ENCODE peak calls at places on chromosome 21, in five cellular contexts. K is Peyer's patch, O is IMR-90, P is neural progenitor cell, J is breast epithelium. T is an unnamed sample. For H3K36me3 and H3K4me1, the result is how much of the 10 kb centered on the place peaks cover.

GRCh38 chr21:18913914-18914313 is 510.3 kb upstream of the TMPRSS15 start:
- DNase-seq in K (no peak), O (no peak), P (no peak), J (no peak), T (no peak)

GRCh38 chr21:46229133-46229922 is 754 bp upstream of the LSS start:
- DNase-seq in K (peak), O (no peak), P (no peak), J (no peak), T (no peak)

GRCh38 chr21:38380391-38381137 is 117.7 kb downstream of the ERG start:
- DNase-seq in K (no peak), O (peak), P (no peak), J (no peak), T (no peak)

GRCh38 chr21:37863842-37864241 is 52.4 kb downstream of the KCNJ6 start:
- DNase-seq in K (no peak), O (peak), P (no peak), J (no peak), T (no peak)

GRCh38 chr21:35720065-35720810 is 340.1 kb downstream of the SETD4 start:
- DNase-seq in K (no peak), O (no peak), P (no peak), J (no peak), T (no peak)

GRCh38 chr21:46060596-46061061 is 37.3 kb upstream of the COL6A2 start:
- DNase-seq in K (no peak), O (peak), P (no peak), J (peak), T (no peak)

GRCh38 chr21:17688912-17689874 is 76.5 kb upstream of the BTG3 start:
- DNase-seq in K (no peak), O (peak), P (no peak), J (peak), T (no peak)

GRCh38 chr21:38869946-38870345 is 64.2 kb downstream of the ETS2 start:
- DNase-seq in K (no peak), O (peak), P (no peak), J (no peak), T (no peak)

GRCh38 chr21:29777155-29777554 is 162.6 kb downstream of the GRIK1 start:
- DNase-seq in K (no peak), O (no peak), P (no peak), J (no peak), T (no peak)

GRCh38 chr21:46185717-46186116 is 1.5 kb upstream of the SPATC1L start:
- DNase-seq in K (peak), O (no peak), P (no peak), J (peak), T (no peak)

GRCh38 chr21:39153373-39153772 is 29.9 kb downstream of the PSMG1 start:
- DNase-seq in K (no peak), O (no peak), P (peak), J (no peak), T (no peak)

DNA sequence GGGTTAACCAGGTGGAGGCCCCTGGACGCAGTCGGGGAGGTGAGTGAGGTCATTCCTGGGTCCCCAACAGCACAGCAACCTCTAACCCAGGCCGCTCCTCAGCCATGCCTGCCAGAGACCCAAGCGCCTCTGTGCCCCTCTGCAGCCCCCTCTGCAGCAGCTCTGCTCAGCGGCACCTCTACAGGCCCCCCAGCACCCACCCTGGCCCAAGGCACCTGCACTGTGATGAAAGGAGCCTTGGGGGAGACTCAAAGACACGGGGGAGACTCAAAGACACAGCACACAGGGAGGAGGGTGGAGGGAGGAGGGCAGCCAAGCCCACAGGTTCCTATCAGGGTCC is 19.5 kb downstream of the WDR4 start:
- DNase-seq in K (no peak), O (no peak), P (no peak), J (no peak), T (no peak)
- H3K36me3 ChIP-seq in K (half or more), O (half or more), P (under half), J (under half), T (half or more)

GRCh38 chr21:40847956-40848355 is 998 bp upstream of the DSCAM start:
- DNase-seq in K (no peak), O (no peak), P (peak), J (no peak), T (no peak)

GRCh38 chr21:40844935-40845334 is 2.0 kb downstream of the DSCAM start:
- DNase-seq in K (no peak), O (no peak), P (no peak), J (no peak), T (no peak)

GRCh38 chr21:40846057-40846456 is 901 bp downstream of the DSCAM start:
- DNase-seq in K (no peak), O (no peak), P (no peak), J (no peak), T (no peak)

GRCh38 chr21:40846566-40847411 is at the start of gene DSCAM:
- DNase-seq in K (no peak), O (no peak), P (peak), J (no peak), T (no peak)

DNA sequence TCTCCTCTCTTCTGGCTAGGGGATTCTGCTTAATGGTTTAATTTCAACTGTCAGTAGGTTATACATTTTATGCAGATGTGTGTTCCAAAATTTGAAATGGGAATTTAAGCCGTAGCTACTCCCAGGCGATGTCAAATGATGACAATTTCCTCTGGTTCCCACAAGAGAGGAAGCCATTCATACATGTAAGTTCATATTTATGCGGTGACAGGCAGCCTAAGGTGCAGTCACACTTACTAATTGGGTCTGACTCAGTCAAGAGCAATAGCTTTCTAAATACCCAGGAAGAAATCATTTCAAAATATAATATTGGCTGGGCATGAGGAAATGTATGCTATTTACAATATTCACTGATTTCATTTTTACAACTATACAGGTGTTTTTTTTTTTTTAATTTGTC is 1.3 kb downstream of the DSCAM start:
- DNase-seq in K (no peak), O (peak), P (no peak), J (no peak), T (no peak)
- H3K4me1 ChIP-seq in K (under half), O (under half), P (under half), J (under half), T (under half)

GRCh38 chr21:32747396-32747795 is 19.6 kb upstream of the SYNJ1 start:
- DNase-seq in K (no peak), O (no peak), P (no peak), J (no peak), T (no peak)

GRCh38 chr21:32749662-32750061 is 21.8 kb upstream of the SYNJ1 start:
- DNase-seq in K (no peak), O (no peak), P (no peak), J (no peak), T (no peak)

GRCh38 chr21:32748529-32748928 is 20.7 kb upstream of the SYNJ1 start:
- DNase-seq in K (no peak), O (no peak), P (no peak), J (no peak), T (no peak)

GRCh38 chr21:32753818-32754610 is 17.5 kb downstream of the PAXBP1 start:
- DNase-seq in K (no peak), O (no peak), P (no peak), J (no peak), T (no peak)

GRCh38 chr21:32750405-32750804 is 21.1 kb downstream of the PAXBP1 start:
- DNase-seq in K (no peak), O (no peak), P (no peak), J (no peak), T (no peak)
- H3K36me3 ChIP-seq in K (half or more), O (under half), P (under half), J (under half), T (under half)

GRCh38 chr21:44869860-44870747 is 3.4 kb downstream of the PTTG1IP start:
- DNase-seq in K (no peak), O (peak), P (peak), J (peak), T (no peak)

GRCh38 chr21:44867464-44867863 is 6.0 kb downstream of the PTTG1IP start:
- DNase-seq in K (no peak), O (no peak), P (no peak), J (no peak), T (no peak)

GRCh38 chr21:44867999-44868700 is 5.3 kb downstream of the PTTG1IP start:
- DNase-seq in K (no peak), O (no peak), P (no peak), J (no peak), T (no peak)

GRCh38 chr21:44866780-44867179 is 6.7 kb downstream of the PTTG1IP start:
- DNase-seq in K (no peak), O (peak), P (no peak), J (no peak), T (no peak)

DNA sequence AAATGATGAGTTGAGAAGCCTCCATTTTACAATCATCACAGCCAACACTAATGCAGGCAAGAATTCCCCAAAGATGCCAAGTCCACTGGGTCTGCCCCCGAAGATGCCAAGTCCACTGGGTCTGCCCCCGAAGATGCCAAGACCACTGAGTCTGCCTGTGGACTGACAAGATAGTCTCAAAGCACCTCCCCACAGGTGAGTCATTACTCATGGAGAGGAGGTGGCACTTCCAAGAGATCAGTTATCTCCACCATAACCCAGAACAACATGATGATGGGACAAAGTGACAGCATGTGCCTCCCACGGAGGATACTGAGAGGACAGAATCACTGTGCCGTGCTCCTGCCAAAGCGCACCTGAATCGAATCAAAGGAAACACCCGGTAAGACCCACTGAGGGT is 4.8 kb downstream of the PTTG1IP start:
- DNase-seq in K (no peak), O (no peak), P (no peak), J (no peak), T (no peak)
- H3K4me1 ChIP-seq in K (under half), O (under half), P (under half), J (under half), T (under half)

DNA sequence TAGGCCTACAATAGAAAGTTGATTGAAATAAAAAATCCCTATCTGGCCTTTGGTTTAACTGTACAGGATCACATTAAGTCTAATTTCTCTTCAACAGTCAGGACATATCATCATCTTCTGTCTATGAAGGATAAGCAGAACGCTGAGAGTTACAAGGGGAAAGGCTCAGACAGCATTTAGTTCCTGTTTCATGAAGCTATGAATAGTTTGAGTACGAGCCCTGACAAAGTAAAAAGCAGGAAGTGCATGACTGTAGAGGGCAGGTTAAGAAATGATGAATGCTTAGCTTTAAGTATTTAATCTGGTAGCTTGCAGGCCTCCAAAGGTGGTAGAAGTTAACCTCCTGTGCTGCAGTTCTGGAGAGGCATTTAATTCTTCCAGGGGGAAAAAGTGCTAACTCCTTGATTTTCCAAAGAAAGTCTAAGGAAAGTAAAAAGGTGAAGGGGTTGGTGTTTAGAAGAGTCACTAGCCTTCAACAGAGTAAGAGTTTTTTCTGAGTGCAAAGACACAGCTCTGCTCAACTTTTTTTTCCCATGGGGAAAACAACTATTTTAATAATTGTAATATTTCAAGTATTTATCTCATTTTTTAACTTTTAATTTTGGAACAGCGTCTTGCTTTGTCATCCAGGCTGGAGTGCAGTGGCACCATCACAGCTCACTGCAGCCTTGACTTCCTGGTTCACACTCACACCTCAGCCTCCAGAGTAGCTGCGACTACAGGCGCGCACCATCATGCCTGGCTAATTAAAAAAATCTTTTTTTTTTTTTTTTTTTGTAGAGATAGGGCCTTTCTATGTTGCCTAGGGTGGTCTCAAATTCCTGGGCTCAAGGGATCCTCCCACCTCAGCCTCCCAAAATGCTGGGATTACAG is 202.8 kb downstream of the APP start:
- DNase-seq in K (peak), O (no peak), P (no peak), J (no peak), T (no peak)
- H3K36me3 ChIP-seq in K (under half), O (under half), P (under half), J (under half), T (under half)

DNA sequence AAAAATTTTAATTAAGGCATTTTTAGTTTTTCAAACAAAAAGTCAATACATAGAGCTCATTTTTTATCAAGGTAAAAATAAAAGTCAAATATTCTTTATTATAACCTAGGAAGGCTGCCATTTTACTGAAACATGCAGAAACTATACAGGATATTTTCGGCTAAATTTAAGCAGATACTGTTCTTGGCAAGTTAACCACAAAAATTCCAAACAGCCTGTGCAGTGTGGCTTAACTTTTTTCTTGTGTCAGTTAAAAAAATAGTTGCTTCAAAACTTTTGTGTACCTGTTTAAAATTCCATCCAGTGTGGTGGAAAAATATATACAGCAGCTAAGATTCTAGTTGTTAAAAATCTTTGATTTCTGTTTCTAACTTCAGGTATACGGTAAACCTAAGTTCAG is 135.0 kb downstream of the ATP5PO start:
- DNase-seq in K (no peak), O (peak), P (no peak), J (no peak), T (no peak)
- H3K4me1 ChIP-seq in K (under half), O (under half), P (under half), J (under half), T (under half)